ENCODE peak calls at places on chromosomes 5 and 9, in ten cellular contexts. T is heart right ventricle; Y is endothelial cell; P is CD4-positive, alpha-beta T cell; J is HCT116; O is astrocyte of the spinal cord; Z is pancreas; M is kidney epithelial cell; N is OCI-LY7; I is fibroblast of mammary gland. F is an unnamed sample.
A peak's percentile ranks its signal among the peaks of the same experiment; 100 is the strongest.

GRCh38 chr5:69299625-69300024 is 33.0 kb downstream of the CCDC125 start:
- DNase-seq in T (no peak), Y (no peak), P (no peak), J (no peak), O (no peak), Z (no peak), M (no peak), N (no peak), I (no peak), F (no peak)

GRCh38 chr9:99026956-99027298 is 78.0 kb upstream of the TGFBR1 start:
- DNase-seq in T (no peak), Y (no peak), P (no peak), J (no peak), O (no peak), Z (no peak), M (no peak), N (no peak), I (no peak), F (no peak)

GRCh38 chr5:79774855-79775237 is 85.2 kb downstream of the CMYA5 start:
- DNase-seq in T (no peak), Y (no peak), P (no peak), J (no peak), O (no peak), Z (no peak), M (no peak), N (no peak), I (no peak), F (no peak)

GRCh38 chr5:39140558-39141168 is 66.5 kb upstream of the RICTOR start:
- DNase-seq in T (no peak), Y (no peak), P (no peak), J (no peak), O (no peak), Z (no peak), M (no peak), N (no peak), I (no peak), F (no peak)

GRCh38 chr9:81002242-81002641 is 687.1 kb downstream of the TLE1 start:
- DNase-seq in T (no peak), Y (no peak), P (peak; percentile 24), J (peak; percentile 48), O (peak; percentile 67), Z (no peak), M (peak; percentile 88), N (peak; percentile 18), I (no peak), F (no peak)

GRCh38 chr9:78301466-78301865 is 4.5 kb downstream of the PSAT1 start:
- DNase-seq in T (no peak), Y (no peak), P (no peak), J (no peak), O (no peak), Z (no peak), M (no peak), N (no peak), I (no peak), F (no peak)

GRCh38 chr5:128669803-128670202 is 131.8 kb upstream of the FBN2 start:
- DNase-seq in T (no peak), Y (no peak), P (no peak), J (no peak), O (no peak), Z (no peak), M (no peak), N (no peak), I (peak; percentile 64), F (no peak)

GRCh38 chr5:43039468-43040286 is 442 bp downstream of the ANXA2R start:
- DNase-seq in T (peak; percentile 72), Y (peak; percentile 63), P (peak; percentile 66), J (peak; percentile 56), O (peak; percentile 90), Z (no peak), M (no peak), N (peak; percentile 64), I (peak; percentile 83), F (no peak)

GRCh38 chr5:150301901-150302300 is 804 bp downstream of the ARSI start:
- DNase-seq in T (no peak), Y (no peak), P (no peak), J (no peak), O (no peak), Z (no peak), M (no peak), N (no peak), I (no peak), F (no peak)

GRCh38 chr5:1955586-1955985 is 72.9 kb upstream of the IRX4 start:
- DNase-seq in T (no peak), Y (no peak), P (no peak), J (no peak), O (no peak), Z (no peak), M (no peak), N (no peak), I (no peak), F (no peak)

DNA sequence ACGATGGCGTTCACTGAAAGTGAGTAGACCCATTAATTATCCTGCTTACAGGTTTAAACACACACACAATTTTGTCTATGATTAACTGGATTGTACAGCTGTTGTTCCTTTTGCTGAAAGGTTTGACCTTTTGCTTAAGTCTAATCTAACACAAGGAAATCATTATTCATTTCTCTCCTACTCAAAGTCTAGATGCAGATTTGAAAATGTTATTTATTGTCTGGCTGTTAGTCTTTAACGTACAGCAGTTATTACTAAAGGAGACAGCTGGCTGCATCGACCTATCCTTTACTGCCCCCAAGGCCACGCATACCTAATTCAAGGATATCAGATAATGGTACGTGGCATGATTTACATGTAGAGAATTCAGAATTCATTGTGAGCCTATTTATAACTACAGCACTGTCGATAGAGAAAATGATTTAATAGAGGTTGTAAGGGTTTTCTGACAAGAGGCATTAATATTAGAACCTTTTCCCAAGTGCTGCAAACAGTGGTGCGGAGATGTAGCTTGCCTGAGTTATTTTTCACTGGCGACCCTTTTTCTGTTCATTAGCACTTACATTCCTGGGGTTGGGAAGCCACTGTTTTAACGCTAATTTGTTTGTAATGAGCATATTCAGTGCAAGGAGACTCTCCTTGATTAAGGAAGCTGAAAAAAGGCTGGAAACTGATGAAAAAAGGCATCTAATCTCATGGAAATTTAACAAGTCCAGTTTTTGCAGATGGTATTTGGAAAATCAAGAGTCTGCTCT is 368.4 kb upstream of the GRAMD2B start:
- DNase-seq in T (no peak), Y (no peak), P (no peak), J (no peak), O (no peak), Z (no peak), M (no peak), N (no peak), I (no peak), F (no peak)
- TF ChIP-seq CTCF in T (no peak), Y (no peak), P (no peak), J (no peak), O (no peak), Z (no peak), M (no peak), N (no peak), I (no peak), F (no peak)

DNA sequence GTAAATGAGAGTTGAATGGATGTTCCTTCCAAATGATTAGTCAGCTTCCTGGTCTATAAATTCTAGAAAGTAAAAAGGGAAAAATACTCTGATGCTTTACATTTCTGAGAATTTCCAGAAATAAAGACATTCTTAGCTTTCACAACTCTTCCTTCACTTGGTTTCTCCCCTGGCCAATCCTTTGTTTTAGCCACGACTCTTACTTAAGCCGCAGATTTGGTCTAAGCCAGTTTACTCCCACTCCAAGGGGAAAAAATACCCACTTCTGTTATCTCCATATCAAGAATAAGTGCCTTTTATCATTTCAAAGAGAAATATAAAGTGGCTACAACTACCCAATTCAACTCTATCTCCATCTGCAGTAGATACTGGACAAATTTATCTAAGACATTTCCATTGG is 29.7 kb downstream of the PWWP2A start:
- DNase-seq in T (no peak), Y (no peak), P (no peak), J (no peak), O (no peak), Z (no peak), M (no peak), N (no peak), I (no peak), F (no peak)
- TF ChIP-seq CTCF in T (no peak), Y (no peak), P (no peak), J (no peak), O (no peak), Z (no peak), M (no peak), N (no peak), I (no peak), F (no peak)

DNA sequence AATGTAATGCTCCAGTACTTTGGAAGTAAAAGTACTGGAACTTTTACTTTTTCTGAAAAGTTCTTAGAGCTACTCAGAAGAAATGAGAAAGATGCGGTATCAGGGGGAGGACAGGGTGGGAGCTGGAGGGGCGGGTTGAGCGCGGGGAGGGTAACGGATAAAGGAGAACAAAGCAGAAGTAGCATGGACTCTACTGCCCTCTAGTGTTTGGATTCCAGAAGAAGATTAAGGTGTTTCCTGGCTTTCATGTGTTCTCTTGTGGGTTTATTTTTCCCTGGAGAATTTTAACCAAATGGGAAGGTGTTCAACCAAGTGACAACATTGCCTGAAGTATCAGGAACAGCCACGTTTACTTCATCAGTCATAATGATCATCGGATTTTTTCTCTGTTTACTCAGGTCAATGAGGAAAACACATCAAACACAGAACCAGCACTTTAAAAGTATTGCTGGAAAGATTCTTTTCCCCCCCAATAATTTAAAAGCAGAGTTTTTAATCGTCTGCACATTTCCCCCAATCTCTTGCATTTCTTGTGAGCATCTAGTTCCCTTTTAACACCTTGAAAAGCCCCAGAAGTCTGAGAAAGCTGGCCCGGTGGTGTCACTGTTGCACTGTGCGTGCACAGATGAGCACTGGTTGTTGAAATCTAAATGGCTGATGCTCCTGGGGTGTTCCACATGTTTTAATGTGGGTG is 190.6 kb downstream of the MPDZ start:
- DNase-seq in T (peak; percentile 13), Y (peak; percentile 27), P (no peak), J (peak; percentile 41), O (peak; percentile 66), Z (no peak), M (peak; percentile 18), N (peak; percentile 45), I (peak; percentile 73), F (peak; percentile 63)
- TF ChIP-seq CTCF in T (peak; percentile 76), Y (peak; percentile 91), P (no peak), J (peak; percentile 73), O (peak; percentile 66), Z (peak; percentile 65), M (peak; percentile 77), N (peak; percentile 84), I (peak; percentile 68), F (peak; percentile 72)

GRCh38 chr9:4195285-4195684 is 104.6 kb downstream of the GLIS3 start:
- DNase-seq in T (no peak), Y (no peak), P (no peak), J (no peak), O (no peak), Z (no peak), M (no peak), N (no peak), I (no peak), F (no peak)

GRCh38 chr9:4196376-4196775 is 103.5 kb downstream of the GLIS3 start:
- DNase-seq in T (no peak), Y (no peak), P (no peak), J (no peak), O (peak; percentile 65), Z (no peak), M (peak; percentile 18), N (no peak), I (peak; percentile 35), F (no peak)

GRCh38 chr9:4196886-4197285 is 103.0 kb downstream of the GLIS3 start:
- DNase-seq in T (no peak), Y (no peak), P (no peak), J (no peak), O (peak; percentile 26), Z (no peak), M (no peak), N (peak; percentile 0), I (peak; percentile 30), F (no peak)

GRCh38 chr9:4193391-4193790 is 106.5 kb downstream of the GLIS3 start:
- DNase-seq in T (no peak), Y (no peak), P (no peak), J (no peak), O (no peak), Z (no peak), M (no peak), N (no peak), I (no peak), F (peak; percentile 22)

GRCh38 chr9:4197548-4197947 is 102.3 kb downstream of the GLIS3 start:
- DNase-seq in T (no peak), Y (no peak), P (no peak), J (no peak), O (no peak), Z (no peak), M (no peak), N (peak; percentile 15), I (peak; percentile 36), F (peak; percentile 17)
- TF ChIP-seq CTCF in T (no peak), Y (peak; percentile 68), P (no peak), J (peak; percentile 78), O (peak; percentile 46), Z (no peak), M (peak; percentile 48), N (peak; percentile 83), I (peak; percentile 51), F (peak; percentile 45)

F was measured in GM13977.